ENCODE peak calls at places on chromosome 13, in ten cellular contexts. One of them, this sample, is unnamed.
A peak's percentile ranks its signal among the peaks of the same experiment; 100 is the strongest.

GRCh38 chr13:101474419-101474957 is 22.0 kb downstream of the ITGBL1 start:
- DNase-seq in CD4-positive, CD25-positive, alpha-beta regulatory T cell: no peak
- DNase-seq in iris pigment epithelial cell: peak; percentile 84
- DNase-seq in NCI-H1930: no peak
- DNase-seq in GM12865: no peak
- DNase-seq in chondrocyte: no peak
- DNase-seq in stimulated activated CD8-positive, alpha-beta memory T cell treated with anti-CD3 and anti-CD28 coated beads, Interleukin-7, amount 100 ng/mL, for 1 hour: no peak
- DNase-seq in effector memory CD4-positive, alpha-beta T cell: no peak
- DNase-seq in NCI-H446 treated with DMSO at 0.1 percent for 48 hours: peak; percentile 50
- DNase-seq in prostate gland: no peak
- DNase-seq in this sample: no peak

GRCh38 chr13:57632276-57633140 is 964 bp downstream of the PCDH17 start:
- DNase-seq in GM12865: no peak
- DNase-seq in prostate gland: no peak
- DNase-seq in effector memory CD4-positive, alpha-beta T cell: no peak
- DNase-seq in CD4-positive, CD25-positive, alpha-beta regulatory T cell: peak; percentile 4
- DNase-seq in iris pigment epithelial cell: no peak
- DNase-seq in chondrocyte: peak; percentile 79
- DNase-seq in NCI-H1930: no peak
- DNase-seq in NCI-H446 treated with DMSO at 0.1 percent for 48 hours: no peak
- DNase-seq in stimulated activated CD8-positive, alpha-beta memory T cell treated with anti-CD3 and anti-CD28 coated beads, Interleukin-7, amount 100 ng/mL, for 1 hour: no peak
- DNase-seq in this sample: no peak

GRCh38 chr13:21637296-21637695 is 33.3 kb upstream of the MICU2 start:
- DNase-seq in GM12865: peak; percentile 50
- DNase-seq in NCI-H446 treated with DMSO at 0.1 percent for 48 hours: no peak
- DNase-seq in iris pigment epithelial cell: peak; percentile 71
- DNase-seq in prostate gland: no peak
- DNase-seq in chondrocyte: no peak
- DNase-seq in stimulated activated CD8-positive, alpha-beta memory T cell treated with anti-CD3 and anti-CD28 coated beads, Interleukin-7, amount 100 ng/mL, for 1 hour: no peak
- DNase-seq in NCI-H1930: no peak
- DNase-seq in effector memory CD4-positive, alpha-beta T cell: no peak
- DNase-seq in CD4-positive, CD25-positive, alpha-beta regulatory T cell: peak; percentile 1
- DNase-seq in this sample: peak; percentile 33

GRCh38 chr13:52118595-52118994 is 10.3 kb downstream of the NEK5 start:
- DNase-seq in GM12865: no peak
- DNase-seq in stimulated activated CD8-positive, alpha-beta memory T cell treated with anti-CD3 and anti-CD28 coated beads, Interleukin-7, amount 100 ng/mL, for 1 hour: no peak
- DNase-seq in effector memory CD4-positive, alpha-beta T cell: no peak
- DNase-seq in NCI-H1930: no peak
- DNase-seq in prostate gland: no peak
- DNase-seq in chondrocyte: no peak
- DNase-seq in NCI-H446 treated with DMSO at 0.1 percent for 48 hours: no peak
- DNase-seq in iris pigment epithelial cell: no peak
- DNase-seq in CD4-positive, CD25-positive, alpha-beta regulatory T cell: no peak
- DNase-seq in this sample: no peak

GRCh38 chr13:20254076-20254475 is 22.0 kb upstream of the GJB6 start:
- DNase-seq in NCI-H446 treated with DMSO at 0.1 percent for 48 hours: no peak
- DNase-seq in GM12865: no peak
- DNase-seq in stimulated activated CD8-positive, alpha-beta memory T cell treated with anti-CD3 and anti-CD28 coated beads, Interleukin-7, amount 100 ng/mL, for 1 hour: no peak
- DNase-seq in chondrocyte: no peak
- DNase-seq in prostate gland: no peak
- DNase-seq in NCI-H1930: no peak
- DNase-seq in CD4-positive, CD25-positive, alpha-beta regulatory T cell: no peak
- DNase-seq in effector memory CD4-positive, alpha-beta T cell: no peak
- DNase-seq in iris pigment epithelial cell: no peak
- DNase-seq in this sample: no peak

GRCh38 chr13:59607780-59608233 is 555.9 kb downstream of the DIAPH3 start:
- DNase-seq in NCI-H1930: no peak
- DNase-seq in NCI-H446 treated with DMSO at 0.1 percent for 48 hours: no peak
- DNase-seq in prostate gland: no peak
- DNase-seq in effector memory CD4-positive, alpha-beta T cell: no peak
- DNase-seq in GM12865: peak; percentile 1
- DNase-seq in stimulated activated CD8-positive, alpha-beta memory T cell treated with anti-CD3 and anti-CD28 coated beads, Interleukin-7, amount 100 ng/mL, for 1 hour: no peak
- DNase-seq in CD4-positive, CD25-positive, alpha-beta regulatory T cell: no peak
- DNase-seq in iris pigment epithelial cell: no peak
- DNase-seq in chondrocyte: no peak
- DNase-seq in this sample: no peak

GRCh38 chr13:50441141-50441540 is 402.4 kb downstream of the DLEU7 start:
- DNase-seq in iris pigment epithelial cell: peak; percentile 20
- DNase-seq in chondrocyte: no peak
- DNase-seq in prostate gland: no peak
- DNase-seq in CD4-positive, CD25-positive, alpha-beta regulatory T cell: no peak
- DNase-seq in stimulated activated CD8-positive, alpha-beta memory T cell treated with anti-CD3 and anti-CD28 coated beads, Interleukin-7, amount 100 ng/mL, for 1 hour: no peak
- DNase-seq in NCI-H1930: no peak
- DNase-seq in GM12865: no peak
- DNase-seq in effector memory CD4-positive, alpha-beta T cell: no peak
- DNase-seq in NCI-H446 treated with DMSO at 0.1 percent for 48 hours: no peak
- DNase-seq in this sample: no peak

GRCh38 chr13:109206616-109207015 is 577.2 kb downstream of the MYO16 start:
- DNase-seq in prostate gland: no peak
- DNase-seq in GM12865: no peak
- DNase-seq in iris pigment epithelial cell: no peak
- DNase-seq in NCI-H1930: no peak
- DNase-seq in chondrocyte: no peak
- DNase-seq in effector memory CD4-positive, alpha-beta T cell: no peak
- DNase-seq in CD4-positive, CD25-positive, alpha-beta regulatory T cell: no peak
- DNase-seq in NCI-H446 treated with DMSO at 0.1 percent for 48 hours: no peak
- DNase-seq in stimulated activated CD8-positive, alpha-beta memory T cell treated with anti-CD3 and anti-CD28 coated beads, Interleukin-7, amount 100 ng/mL, for 1 hour: no peak
- DNase-seq in this sample: no peak

GRCh38 chr13:48580185-48580803 is 47.4 kb upstream of the RCBTB2 start:
- DNase-seq in NCI-H1930: peak; percentile 69
- DNase-seq in iris pigment epithelial cell: peak; percentile 47
- DNase-seq in GM12865: peak; percentile 76
- DNase-seq in chondrocyte: no peak
- DNase-seq in effector memory CD4-positive, alpha-beta T cell: peak; percentile 47
- DNase-seq in stimulated activated CD8-positive, alpha-beta memory T cell treated with anti-CD3 and anti-CD28 coated beads, Interleukin-7, amount 100 ng/mL, for 1 hour: peak; percentile 34
- DNase-seq in NCI-H446 treated with DMSO at 0.1 percent for 48 hours: peak; percentile 11
- DNase-seq in prostate gland: peak; percentile 79
- DNase-seq in CD4-positive, CD25-positive, alpha-beta regulatory T cell: peak; percentile 74
- DNase-seq in this sample: peak; percentile 66

GRCh38 chr13:48595330-48596127 is 58.2 kb upstream of the CYSLTR2 start:
- DNase-seq in iris pigment epithelial cell: peak; percentile 81
- DNase-seq in NCI-H1930: peak; percentile 30
- DNase-seq in prostate gland: peak; percentile 42
- DNase-seq in NCI-H446 treated with DMSO at 0.1 percent for 48 hours: no peak
- DNase-seq in chondrocyte: no peak
- DNase-seq in effector memory CD4-positive, alpha-beta T cell: peak; percentile 16
- DNase-seq in stimulated activated CD8-positive, alpha-beta memory T cell treated with anti-CD3 and anti-CD28 coated beads, Interleukin-7, amount 100 ng/mL, for 1 hour: no peak
- DNase-seq in GM12865: peak; percentile 79
- DNase-seq in CD4-positive, CD25-positive, alpha-beta regulatory T cell: peak; percentile 79
- DNase-seq in this sample: peak; percentile 21

GRCh38 chr13:30907167-30907761 is 1.2 kb downstream of the MEDAG start:
- DNase-seq in chondrocyte: no peak
- DNase-seq in effector memory CD4-positive, alpha-beta T cell: no peak
- DNase-seq in NCI-H1930: no peak
- DNase-seq in NCI-H446 treated with DMSO at 0.1 percent for 48 hours: no peak
- DNase-seq in CD4-positive, CD25-positive, alpha-beta regulatory T cell: no peak
- DNase-seq in iris pigment epithelial cell: peak; percentile 65
- DNase-seq in stimulated activated CD8-positive, alpha-beta memory T cell treated with anti-CD3 and anti-CD28 coated beads, Interleukin-7, amount 100 ng/mL, for 1 hour: no peak
- DNase-seq in GM12865: no peak
- DNase-seq in prostate gland: no peak
- DNase-seq in this sample: no peak

GRCh38 chr13:78601124-78601885 is 2.0 kb downstream of the POU4F1 start:
- DNase-seq in effector memory CD4-positive, alpha-beta T cell: no peak
- DNase-seq in prostate gland: no peak
- DNase-seq in chondrocyte: peak; percentile 70
- DNase-seq in NCI-H446 treated with DMSO at 0.1 percent for 48 hours: no peak
- DNase-seq in GM12865: peak; percentile 24
- DNase-seq in iris pigment epithelial cell: peak; percentile 14
- DNase-seq in stimulated activated CD8-positive, alpha-beta memory T cell treated with anti-CD3 and anti-CD28 coated beads, Interleukin-7, amount 100 ng/mL, for 1 hour: no peak
- DNase-seq in NCI-H1930: no peak
- DNase-seq in CD4-positive, CD25-positive, alpha-beta regulatory T cell: peak; percentile 44
- DNase-seq in this sample: no peak

GRCh38 chr13:79853258-79853657 is 372.3 kb downstream of the NDFIP2 start:
- DNase-seq in NCI-H1930: no peak
- DNase-seq in NCI-H446 treated with DMSO at 0.1 percent for 48 hours: no peak
- DNase-seq in stimulated activated CD8-positive, alpha-beta memory T cell treated with anti-CD3 and anti-CD28 coated beads, Interleukin-7, amount 100 ng/mL, for 1 hour: no peak
- DNase-seq in effector memory CD4-positive, alpha-beta T cell: no peak
- DNase-seq in iris pigment epithelial cell: no peak
- DNase-seq in CD4-positive, CD25-positive, alpha-beta regulatory T cell: no peak
- DNase-seq in prostate gland: no peak
- DNase-seq in chondrocyte: no peak
- DNase-seq in GM12865: no peak
- DNase-seq in this sample: no peak

GRCh38 chr13:43019811-43020210 is 3.6 kb upstream of the DNAJC15 start:
- DNase-seq in stimulated activated CD8-positive, alpha-beta memory T cell treated with anti-CD3 and anti-CD28 coated beads, Interleukin-7, amount 100 ng/mL, for 1 hour: no peak
- DNase-seq in GM12865: no peak
- DNase-seq in NCI-H446 treated with DMSO at 0.1 percent for 48 hours: no peak
- DNase-seq in chondrocyte: no peak
- DNase-seq in NCI-H1930: no peak
- DNase-seq in CD4-positive, CD25-positive, alpha-beta regulatory T cell: no peak
- DNase-seq in iris pigment epithelial cell: peak; percentile 71
- DNase-seq in effector memory CD4-positive, alpha-beta T cell: no peak
- DNase-seq in prostate gland: no peak
- DNase-seq in this sample: no peak

GRCh38 chr13:36124236-36124822 is 6.9 kb downstream of the DCLK1 start:
- DNase-seq in GM12865: no peak
- DNase-seq in NCI-H446 treated with DMSO at 0.1 percent for 48 hours: peak; percentile 17
- DNase-seq in effector memory CD4-positive, alpha-beta T cell: no peak
- DNase-seq in stimulated activated CD8-positive, alpha-beta memory T cell treated with anti-CD3 and anti-CD28 coated beads, Interleukin-7, amount 100 ng/mL, for 1 hour: no peak
- DNase-seq in NCI-H1930: no peak
- DNase-seq in chondrocyte: no peak
- DNase-seq in CD4-positive, CD25-positive, alpha-beta regulatory T cell: no peak
- DNase-seq in iris pigment epithelial cell: peak; percentile 32
- DNase-seq in prostate gland: no peak
- DNase-seq in this sample: no peak

GRCh38 chr13:74250738-74251190 is 116.6 kb upstream of the KLF12 start:
- DNase-seq in iris pigment epithelial cell: peak; percentile 47
- DNase-seq in CD4-positive, CD25-positive, alpha-beta regulatory T cell: no peak
- DNase-seq in chondrocyte: no peak
- DNase-seq in effector memory CD4-positive, alpha-beta T cell: no peak
- DNase-seq in NCI-H1930: no peak
- DNase-seq in prostate gland: no peak
- DNase-seq in stimulated activated CD8-positive, alpha-beta memory T cell treated with anti-CD3 and anti-CD28 coated beads, Interleukin-7, amount 100 ng/mL, for 1 hour: no peak
- DNase-seq in NCI-H446 treated with DMSO at 0.1 percent for 48 hours: peak; percentile 18
- DNase-seq in GM12865: no peak
- DNase-seq in this sample: no peak

GRCh38 chr13:76708138-76708537 is 178.1 kb downstream of the KCTD12 start:
- DNase-seq in NCI-H1930: no peak
- DNase-seq in CD4-positive, CD25-positive, alpha-beta regulatory T cell: no peak
- DNase-seq in iris pigment epithelial cell: no peak
- DNase-seq in effector memory CD4-positive, alpha-beta T cell: no peak
- DNase-seq in prostate gland: no peak
- DNase-seq in GM12865: no peak
- DNase-seq in stimulated activated CD8-positive, alpha-beta memory T cell treated with anti-CD3 and anti-CD28 coated beads, Interleukin-7, amount 100 ng/mL, for 1 hour: no peak
- DNase-seq in NCI-H446 treated with DMSO at 0.1 percent for 48 hours: peak; percentile 18
- DNase-seq in chondrocyte: no peak
- DNase-seq in this sample: no peak

GRCh38 chr13:110263906-110264305 is 43.1 kb downstream of the COL4A1 start:
- DNase-seq in chondrocyte: no peak
- DNase-seq in GM12865: no peak
- DNase-seq in prostate gland: no peak
- DNase-seq in iris pigment epithelial cell: no peak
- DNase-seq in CD4-positive, CD25-positive, alpha-beta regulatory T cell: no peak
- DNase-seq in stimulated activated CD8-positive, alpha-beta memory T cell treated with anti-CD3 and anti-CD28 coated beads, Interleukin-7, amount 100 ng/mL, for 1 hour: no peak
- DNase-seq in NCI-H446 treated with DMSO at 0.1 percent for 48 hours: no peak
- DNase-seq in NCI-H1930: no peak
- DNase-seq in effector memory CD4-positive, alpha-beta T cell: no peak
- DNase-seq in this sample: no peak

GRCh38 chr13:30711837-30712236 is 23.5 kb upstream of the ALOX5AP start:
- DNase-seq in NCI-H1930: no peak
- DNase-seq in effector memory CD4-positive, alpha-beta T cell: no peak
- DNase-seq in NCI-H446 treated with DMSO at 0.1 percent for 48 hours: no peak
- DNase-seq in GM12865: no peak
- DNase-seq in prostate gland: no peak
- DNase-seq in CD4-positive, CD25-positive, alpha-beta regulatory T cell: no peak
- DNase-seq in chondrocyte: no peak
- DNase-seq in stimulated activated CD8-positive, alpha-beta memory T cell treated with anti-CD3 and anti-CD28 coated beads, Interleukin-7, amount 100 ng/mL, for 1 hour: no peak
- DNase-seq in iris pigment epithelial cell: peak; percentile 29
- DNase-seq in this sample: no peak

GRCh38 chr13:79432992-79433391 is 26.9 kb upstream of the RBM26 start:
- DNase-seq in prostate gland: no peak
- DNase-seq in iris pigment epithelial cell: no peak
- DNase-seq in NCI-H446 treated with DMSO at 0.1 percent for 48 hours: no peak
- DNase-seq in effector memory CD4-positive, alpha-beta T cell: no peak
- DNase-seq in chondrocyte: peak; percentile 71
- DNase-seq in NCI-H1930: no peak
- DNase-seq in CD4-positive, CD25-positive, alpha-beta regulatory T cell: no peak
- DNase-seq in GM12865: no peak
- DNase-seq in stimulated activated CD8-positive, alpha-beta memory T cell treated with anti-CD3 and anti-CD28 coated beads, Interleukin-7, amount 100 ng/mL, for 1 hour: no peak
- DNase-seq in this sample: no peak

GRCh38 chr13:97116754-97117153 is 105.4 kb upstream of the MBNL2 start:
- DNase-seq in chondrocyte: no peak
- DNase-seq in GM12865: peak; percentile 26
- DNase-seq in stimulated activated CD8-positive, alpha-beta memory T cell treated with anti-CD3 and anti-CD28 coated beads, Interleukin-7, amount 100 ng/mL, for 1 hour: no peak
- DNase-seq in NCI-H446 treated with DMSO at 0.1 percent for 48 hours: peak; percentile 16
- DNase-seq in prostate gland: no peak
- DNase-seq in iris pigment epithelial cell: peak; percentile 78
- DNase-seq in NCI-H1930: no peak
- DNase-seq in CD4-positive, CD25-positive, alpha-beta regulatory T cell: no peak
- DNase-seq in effector memory CD4-positive, alpha-beta T cell: no peak
- DNase-seq in this sample: no peak

GRCh38 chr13:71759506-71760225 is 107.3 kb downstream of the DACH1 start:
- DNase-seq in effector memory CD4-positive, alpha-beta T cell: no peak
- DNase-seq in prostate gland: no peak
- DNase-seq in iris pigment epithelial cell: no peak
- DNase-seq in CD4-positive, CD25-positive, alpha-beta regulatory T cell: no peak
- DNase-seq in NCI-H1930: no peak
- DNase-seq in chondrocyte: no peak
- DNase-seq in NCI-H446 treated with DMSO at 0.1 percent for 48 hours: no peak
- DNase-seq in stimulated activated CD8-positive, alpha-beta memory T cell treated with anti-CD3 and anti-CD28 coated beads, Interleukin-7, amount 100 ng/mL, for 1 hour: no peak
- DNase-seq in GM12865: no peak
- DNase-seq in this sample: no peak

GRCh38 chr13:74136089-74136658 is 2.0 kb upstream of the KLF12 start:
- DNase-seq in CD4-positive, CD25-positive, alpha-beta regulatory T cell: peak; percentile 47
- DNase-seq in effector memory CD4-positive, alpha-beta T cell: peak; percentile 20
- DNase-seq in GM12865: peak; percentile 46
- DNase-seq in iris pigment epithelial cell: peak; percentile 74
- DNase-seq in NCI-H446 treated with DMSO at 0.1 percent for 48 hours: no peak
- DNase-seq in chondrocyte: peak; percentile 79
- DNase-seq in prostate gland: peak; percentile 11
- DNase-seq in NCI-H1930: peak; percentile 31
- DNase-seq in stimulated activated CD8-positive, alpha-beta memory T cell treated with anti-CD3 and anti-CD28 coated beads, Interleukin-7, amount 100 ng/mL, for 1 hour: no peak
- DNase-seq in this sample: peak; percentile 35

GRCh38 chr13:74651121-74651520 is 516.9 kb upstream of the KLF12 start:
- DNase-seq in NCI-H446 treated with DMSO at 0.1 percent for 48 hours: no peak
- DNase-seq in effector memory CD4-positive, alpha-beta T cell: no peak
- DNase-seq in chondrocyte: no peak
- DNase-seq in prostate gland: peak; percentile 8
- DNase-seq in CD4-positive, CD25-positive, alpha-beta regulatory T cell: no peak
- DNase-seq in iris pigment epithelial cell: no peak
- DNase-seq in GM12865: no peak
- DNase-seq in stimulated activated CD8-positive, alpha-beta memory T cell treated with anti-CD3 and anti-CD28 coated beads, Interleukin-7, amount 100 ng/mL, for 1 hour: no peak
- DNase-seq in NCI-H1930: no peak
- DNase-seq in this sample: no peak